ENCODE peak calls at places on chromosome 16, in four cellular contexts. K is heart right ventricle, O is cerebellar cortex, U is SW 1271. X is an unnamed sample.

GRCh38 chr16:88599092-88599733 is 29.0 kb downstream of the ZC3H18 start:
- DNase-seq in U (no peak), K (peak), O (no peak), X (no peak)

GRCh38 chr16:73750639-73751038 is 546.0 kb upstream of the PSMD7 start:
- DNase-seq in K (no peak), O (no peak), U (no peak), X (no peak)

GRCh38 chr16:20740007-20740883 is 1.4 kb downstream of the THUMPD1 start:
- DNase-seq in U (no peak), O (no peak), K (no peak), X (no peak)

GRCh38 chr16:81586976-81587625 is 142.5 kb downstream of the CMIP start:
- DNase-seq in O (no peak), K (no peak), U (no peak), X (no peak)

GRCh38 chr16:75702247-75702646 is 986 bp upstream of the DUXB start:
- DNase-seq in O (no peak), K (no peak), U (no peak), X (no peak)

GRCh38 chr16:53689636-53690035 is 14.0 kb downstream of the RPGRIP1L start:
- DNase-seq in K (no peak), O (no peak), U (no peak), X (no peak)

GRCh38 chr16:12449795-12450194 is 353.9 kb downstream of the CPPED1 start:
- DNase-seq in U (no peak), K (no peak), O (no peak), X (peak)

GRCh38 chr16:2835638-2836493 is 5.8 kb downstream of the ZG16B start:
- DNase-seq in U (peak), O (no peak), K (no peak), X (peak)

GRCh38 chr16:89700649-89701424 is 668 bp downstream of the SPATA2L start:
- DNase-seq in O (peak), U (no peak), K (no peak), X (no peak)

GRCh38 chr16:88195021-88195581 is 187.7 kb upstream of the ZNF469 start:
- DNase-seq in O (no peak), K (no peak), U (no peak), X (no peak)

GRCh38 chr16:3814755-3815154 is 65.8 kb downstream of the CREBBP start:
- DNase-seq in K (no peak), U (no peak), O (no peak), X (no peak)

GRCh38 chr16:11079657-11080187 is 135.4 kb downstream of the CLEC16A start:
- DNase-seq in O (peak), K (no peak), U (no peak), X (peak)

GRCh38 chr16:82108774-82109173 is 61.2 kb downstream of the MPHOSPH6 start:
- DNase-seq in O (no peak), K (no peak), U (no peak), X (no peak)

GRCh38 chr16:27427538-27427937 is 25.6 kb downstream of the IL21R start:
- DNase-seq in K (no peak), O (no peak), U (no peak), X (no peak)

GRCh38 chr16:882256-882655 is 81.7 kb upstream of the GNG13 start:
- DNase-seq in K (no peak), O (no peak), U (no peak), X (no peak)

GRCh38 chr16:35598696-35599332 is 2139.4 kb downstream of the TP53TG3F start:
- DNase-seq in U (no peak), K (no peak), O (no peak), X (no peak)

GRCh38 chr16:71259086-71259485 is 28.6 kb upstream of the HYDIN start:
- DNase-seq in K (no peak), O (no peak), U (no peak), X (no peak)

GRCh38 chr16:47524007-47524405 is 62.9 kb downstream of the PHKB start:
- DNase-seq in O (no peak), K (no peak), U (no peak), X (no peak)

GRCh38 chr16:11232852-11233726 is 22.9 kb downstream of the SOCS1 start:
- DNase-seq in O (peak), U (no peak), K (peak), X (no peak)

GRCh38 chr16:49547448-49547847 is 173.8 kb downstream of the C16orf78 start:
- DNase-seq in O (no peak), U (no peak), K (no peak), X (no peak)

GRCh38 chr16:55842369-55843104 is 9.6 kb upstream of the CES1 start:
- DNase-seq in O (peak), K (no peak), U (no peak), X (no peak)

GRCh38 chr16:14350081-14350480 is 279.0 kb downstream of the MRTFB start:
- DNase-seq in U (no peak), O (no peak), K (no peak), X (no peak)

GRCh38 chr16:49788936-49789335 is 67.0 kb downstream of the ZNF423 start:
- DNase-seq in K (no peak), U (no peak), O (no peak), X (no peak)

GRCh38 chr16:6374816-6375215 is 957.8 kb upstream of the RBFOX1 start:
- DNase-seq in K (no peak), O (no peak), U (no peak), X (no peak)

GRCh38 chr16:56789360-56789759 is 59.4 kb downstream of the NUP93 start:
- DNase-seq in U (peak), O (peak), K (peak), X (no peak)

GRCh38 chr16:49620158-49620867 is 235.6 kb downstream of the ZNF423 start:
- DNase-seq in O (no peak), K (peak), U (no peak), X (peak)

X was measured in T1000.